ENCODE peak calls at places on chromosomes 6 and 20, in eight cellular contexts. One of them, this sample, is unnamed.

GRCh38 chr6:169970306-169970988 is 219.0 kb downstream of the ERMARD start:
- DNase-seq in glutamatergic neuron: peak
- DNase-seq in Calu3: no peak
- DNase-seq in activated CD4-positive, alpha-beta T cell treated with anti-CD3 and anti-CD28 coated beads for 4 hours: no peak
- DNase-seq in tibial artery: peak
- DNase-seq in chondrocyte: no peak
- DNase-seq in left lung: no peak
- DNase-seq in activated gamma-delta T cell: no peak
- DNase-seq in this sample: no peak

GRCh38 chr20:7976015-7976414 is 35.8 kb upstream of the HAO1 start:
- DNase-seq in Calu3: no peak
- DNase-seq in glutamatergic neuron: no peak
- DNase-seq in activated gamma-delta T cell: no peak
- DNase-seq in left lung: no peak
- DNase-seq in activated CD4-positive, alpha-beta T cell treated with anti-CD3 and anti-CD28 coated beads for 4 hours: no peak
- DNase-seq in tibial artery: no peak
- DNase-seq in chondrocyte: no peak
- DNase-seq in this sample: no peak

GRCh38 chr20:3011752-3012151 is 31.7 kb upstream of the GNRH2 start:
- DNase-seq in chondrocyte: no peak
- DNase-seq in Calu3: no peak
- DNase-seq in left lung: no peak
- DNase-seq in activated gamma-delta T cell: no peak
- DNase-seq in tibial artery: no peak
- DNase-seq in glutamatergic neuron: no peak
- DNase-seq in activated CD4-positive, alpha-beta T cell treated with anti-CD3 and anti-CD28 coated beads for 4 hours: no peak
- DNase-seq in this sample: no peak

GRCh38 chr20:24815196-24815815 is 133.8 kb upstream of the CST7 start:
- DNase-seq in glutamatergic neuron: no peak
- DNase-seq in Calu3: no peak
- DNase-seq in activated gamma-delta T cell: no peak
- DNase-seq in activated CD4-positive, alpha-beta T cell treated with anti-CD3 and anti-CD28 coated beads for 4 hours: no peak
- DNase-seq in left lung: no peak
- DNase-seq in chondrocyte: peak
- DNase-seq in tibial artery: no peak
- DNase-seq in this sample: no peak

GRCh38 chr6:29696147-29697129 is 15.5 kb upstream of the ZFP57 start:
- DNase-seq in Calu3: peak
- DNase-seq in tibial artery: no peak
- DNase-seq in glutamatergic neuron: peak
- DNase-seq in activated gamma-delta T cell: no peak
- DNase-seq in chondrocyte: no peak
- DNase-seq in left lung: no peak
- DNase-seq in activated CD4-positive, alpha-beta T cell treated with anti-CD3 and anti-CD28 coated beads for 4 hours: no peak
- DNase-seq in this sample: no peak

GRCh38 chr6:114121913-114122662 is 151.1 kb upstream of the HDAC2 start:
- DNase-seq in activated CD4-positive, alpha-beta T cell treated with anti-CD3 and anti-CD28 coated beads for 4 hours: no peak
- DNase-seq in Calu3: no peak
- DNase-seq in chondrocyte: no peak
- DNase-seq in activated gamma-delta T cell: no peak
- DNase-seq in glutamatergic neuron: no peak
- DNase-seq in tibial artery: no peak
- DNase-seq in left lung: no peak
- DNase-seq in this sample: no peak

GRCh38 chr20:63255911-63256704 is 1.8 kb upstream of the NKAIN4 start:
- DNase-seq in activated gamma-delta T cell: no peak
- DNase-seq in tibial artery: no peak
- DNase-seq in Calu3: no peak
- DNase-seq in glutamatergic neuron: no peak
- DNase-seq in left lung: no peak
- DNase-seq in activated CD4-positive, alpha-beta T cell treated with anti-CD3 and anti-CD28 coated beads for 4 hours: no peak
- DNase-seq in chondrocyte: no peak
- DNase-seq in this sample: no peak

GRCh38 chr20:37357481-37358365 is 11.8 kb downstream of the SRC start:
- DNase-seq in activated CD4-positive, alpha-beta T cell treated with anti-CD3 and anti-CD28 coated beads for 4 hours: no peak
- DNase-seq in tibial artery: peak
- DNase-seq in chondrocyte: peak
- DNase-seq in activated gamma-delta T cell: no peak
- DNase-seq in left lung: no peak
- DNase-seq in Calu3: no peak
- DNase-seq in glutamatergic neuron: no peak
- DNase-seq in this sample: peak

GRCh38 chr6:34305982-34306702 is 57.3 kb upstream of the SMIM29 start:
- DNase-seq in Calu3: no peak
- DNase-seq in chondrocyte: no peak
- DNase-seq in glutamatergic neuron: no peak
- DNase-seq in tibial artery: no peak
- DNase-seq in left lung: no peak
- DNase-seq in activated gamma-delta T cell: no peak
- DNase-seq in activated CD4-positive, alpha-beta T cell treated with anti-CD3 and anti-CD28 coated beads for 4 hours: no peak
- DNase-seq in this sample: no peak

GRCh38 chr6:121886223-121886830 is 450.9 kb downstream of the GJA1 start:
- DNase-seq in chondrocyte: no peak
- DNase-seq in activated gamma-delta T cell: no peak
- DNase-seq in left lung: no peak
- DNase-seq in Calu3: no peak
- DNase-seq in glutamatergic neuron: no peak
- DNase-seq in tibial artery: no peak
- DNase-seq in activated CD4-positive, alpha-beta T cell treated with anti-CD3 and anti-CD28 coated beads for 4 hours: no peak
- DNase-seq in this sample: no peak

GRCh38 chr6:118252474-118252873 is 295.6 kb upstream of the PLN start:
- DNase-seq in left lung: no peak
- DNase-seq in tibial artery: no peak
- DNase-seq in activated CD4-positive, alpha-beta T cell treated with anti-CD3 and anti-CD28 coated beads for 4 hours: no peak
- DNase-seq in Calu3: no peak
- DNase-seq in glutamatergic neuron: no peak
- DNase-seq in chondrocyte: no peak
- DNase-seq in activated gamma-delta T cell: no peak
- DNase-seq in this sample: no peak

GRCh38 chr20:45857836-45858250 is 429 bp downstream of the ZSWIM3 start:
- DNase-seq in left lung: no peak
- DNase-seq in Calu3: no peak
- DNase-seq in tibial artery: no peak
- DNase-seq in chondrocyte: no peak
- DNase-seq in activated CD4-positive, alpha-beta T cell treated with anti-CD3 and anti-CD28 coated beads for 4 hours: no peak
- DNase-seq in activated gamma-delta T cell: no peak
- DNase-seq in glutamatergic neuron: peak
- DNase-seq in this sample: no peak

GRCh38 chr20:57716202-57716601 is 6.4 kb upstream of the PMEPA1 start:
- DNase-seq in chondrocyte: no peak
- DNase-seq in tibial artery: no peak
- DNase-seq in activated CD4-positive, alpha-beta T cell treated with anti-CD3 and anti-CD28 coated beads for 4 hours: no peak
- DNase-seq in Calu3: no peak
- DNase-seq in activated gamma-delta T cell: no peak
- DNase-seq in left lung: no peak
- DNase-seq in glutamatergic neuron: no peak
- DNase-seq in this sample: no peak

GRCh38 chr6:156163311-156163710 is 613.9 kb upstream of the ARID1B start:
- DNase-seq in glutamatergic neuron: no peak
- DNase-seq in tibial artery: no peak
- DNase-seq in Calu3: no peak
- DNase-seq in activated gamma-delta T cell: no peak
- DNase-seq in left lung: no peak
- DNase-seq in activated CD4-positive, alpha-beta T cell treated with anti-CD3 and anti-CD28 coated beads for 4 hours: no peak
- DNase-seq in chondrocyte: no peak
- DNase-seq in this sample: no peak

GRCh38 chr6:127198549-127198948 is 68.1 kb upstream of the RNF146 start:
- DNase-seq in activated gamma-delta T cell: no peak
- DNase-seq in activated CD4-positive, alpha-beta T cell treated with anti-CD3 and anti-CD28 coated beads for 4 hours: no peak
- DNase-seq in left lung: no peak
- DNase-seq in glutamatergic neuron: no peak
- DNase-seq in chondrocyte: no peak
- DNase-seq in tibial artery: no peak
- DNase-seq in Calu3: no peak
- DNase-seq in this sample: no peak